ENCODE peak calls at places on chromosomes 12 and 14, in seven cellular contexts. A is hepatic stellate cell; Z is astrocyte of the spinal cord; J is T-helper 2 cell; S is dorsolateral prefrontal cortex; U is GM04504; X is activated naive CD4-positive, alpha-beta T cell. M is an unnamed sample.

GRCh38 chr14:46490150-46490769 is 161.3 kb downstream of the RPL10L start:
- DNase-seq in J (peak), U (no peak), A (no peak), S (no peak), Z (no peak), X (no peak), M (no peak)

GRCh38 chr14:21711360-21711961 is 37.8 kb upstream of the OR4E1 start:
- DNase-seq in Z (peak), A (peak), X (no peak), S (no peak), J (peak), U (peak), M (no peak)

GRCh38 chr14:76237349-76237990 is 85.7 kb downstream of the GPATCH2L start:
- DNase-seq in J (no peak), S (no peak), U (no peak), A (no peak), X (no peak), Z (no peak), M (no peak)

GRCh38 chr12:94615284-94616216 is 34.8 kb downstream of the TMCC3 start:
- DNase-seq in A (no peak), J (no peak), U (no peak), X (no peak), S (no peak), Z (peak), M (no peak)

GRCh38 chr12:116054280-116054679 is 223.2 kb downstream of the MED13L start:
- DNase-seq in Z (no peak), X (no peak), J (no peak), S (no peak), U (no peak), A (no peak), M (no peak)

GRCh38 chr14:59278111-59278510 is 89.6 kb downstream of the DAAM1 start:
- DNase-seq in Z (peak), X (no peak), S (no peak), U (peak), J (peak), A (peak), M (no peak)

GRCh38 chr12:94263905-94264655 is 115.7 kb downstream of the PLXNC1 start:
- DNase-seq in X (no peak), J (no peak), U (no peak), A (no peak), S (no peak), Z (peak), M (no peak)

GRCh38 chr12:15689751-15690191 is 99.4 kb downstream of the EPS8 start:
- DNase-seq in J (no peak), X (no peak), U (no peak), Z (no peak), S (no peak), A (no peak), M (no peak)

M was measured in effector CD4-positive, alpha-beta T cell.